ENCODE peak calls at places on chromosome 13, in six cellular contexts. A is sigmoid colon, C is tibial nerve, K is transverse colon, H is Peyer's patch, M is IMR-90. I is an unnamed sample.

GRCh38 chr13:89455741-89456140 is 1784.6 kb downstream of the SLITRK5 start:
- DNase-seq in C (no peak), H (no peak), M (no peak), A (no peak), K (no peak), I (no peak)

GRCh38 chr13:75416327-75417005 is 65.5 kb downstream of the TBC1D4 start:
- DNase-seq in K (no peak), H (no peak), A (no peak), M (no peak), C (no peak), I (no peak)

GRCh38 chr13:52459668-52460067 is 4.4 kb downstream of the CKAP2 start:
- DNase-seq in M (peak; percentile 86), H (no peak), A (no peak), K (no peak), C (no peak), I (no peak)

GRCh38 chr13:66805657-66806056 is 424.5 kb downstream of the PCDH9 start:
- DNase-seq in C (no peak), K (no peak), H (no peak), M (peak; percentile 54), A (no peak), I (no peak)

GRCh38 chr13:35764359-35765015 is 288.0 kb upstream of the MAB21L1 start:
- DNase-seq in M (no peak), H (no peak), C (no peak), A (no peak), K (no peak), I (no peak)

GRCh38 chr13:35179494-35179893 is 237.4 kb downstream of the NBEA start:
- DNase-seq in M (no peak), A (no peak), C (no peak), H (no peak), K (no peak), I (no peak)

GRCh38 chr13:113596321-113597200 is 12.0 kb downstream of the TFDP1 start:
- DNase-seq in K (peak; percentile 1), H (peak; percentile 31), C (no peak), A (peak; percentile 53), M (no peak), I (no peak)

GRCh38 chr13:71613347-71613746 is 253.7 kb downstream of the DACH1 start:
- DNase-seq in C (no peak), H (no peak), A (no peak), K (no peak), M (no peak), I (no peak)

GRCh38 chr13:111339366-111340143 is 19.1 kb downstream of the TEX29 start:
- DNase-seq in H (no peak), C (no peak), A (peak; percentile 51), K (no peak), M (no peak), I (no peak)

GRCh38 chr13:42894765-42895181 is 97.3 kb downstream of the EPSTI1 start:
- DNase-seq in C (no peak), A (no peak), H (no peak), M (peak; percentile 36), K (no peak), I (peak; percentile 14)

GRCh38 chr13:101552797-101553196 is 100.3 kb downstream of the ITGBL1 start:
- DNase-seq in A (no peak), M (peak; percentile 55), K (no peak), H (no peak), C (no peak), I (no peak)

GRCh38 chr13:96899946-96900345 is 94.3 kb downstream of the OXGR1 start:
- DNase-seq in M (no peak), K (no peak), C (no peak), A (no peak), H (no peak), I (no peak)

GRCh38 chr13:87344176-87344575 is 327.0 kb upstream of the SLITRK5 start:
- DNase-seq in H (no peak), C (no peak), K (no peak), M (no peak), A (no peak), I (no peak)
- TF ChIP-seq CTCF in H (no peak), C (no peak), K (no peak), M (no peak), A (no peak), I (no peak)

DNA sequence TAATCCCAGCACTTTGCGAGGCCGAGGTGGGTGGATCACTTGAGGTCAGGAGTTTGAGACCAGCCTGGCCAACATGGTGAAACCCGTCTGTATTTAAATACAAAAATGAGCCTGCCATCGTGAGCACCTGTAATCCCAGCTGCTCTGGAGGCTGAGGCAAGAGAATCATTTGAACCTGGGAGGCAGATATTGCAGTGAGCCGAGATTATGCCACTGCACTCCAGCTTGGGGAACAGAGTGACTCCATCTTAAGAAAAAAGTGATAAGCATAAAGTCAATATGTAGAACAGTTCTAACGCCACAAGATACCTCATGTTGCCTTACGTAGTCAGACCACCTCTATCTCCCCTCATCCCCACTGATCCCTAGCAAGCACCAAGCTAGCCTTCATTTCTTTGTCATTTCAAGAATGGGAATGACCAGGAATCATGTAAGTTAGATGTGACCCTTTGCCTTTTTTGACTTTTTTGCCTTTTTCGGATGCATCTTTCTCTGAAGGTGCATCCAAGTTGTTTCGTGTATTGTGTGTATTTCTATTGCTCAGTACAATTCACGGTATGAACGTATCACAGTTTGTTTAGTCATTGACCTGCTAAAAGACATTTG is 6.4 kb downstream of the RPL21 start:
- DNase-seq in H (no peak), M (no peak), C (no peak), A (no peak), K (no peak), I (no peak)
- TF ChIP-seq POLR2A in H (no peak), M (peak; percentile 39), C (no peak), A (no peak), K (no peak), I (no peak)

DNA sequence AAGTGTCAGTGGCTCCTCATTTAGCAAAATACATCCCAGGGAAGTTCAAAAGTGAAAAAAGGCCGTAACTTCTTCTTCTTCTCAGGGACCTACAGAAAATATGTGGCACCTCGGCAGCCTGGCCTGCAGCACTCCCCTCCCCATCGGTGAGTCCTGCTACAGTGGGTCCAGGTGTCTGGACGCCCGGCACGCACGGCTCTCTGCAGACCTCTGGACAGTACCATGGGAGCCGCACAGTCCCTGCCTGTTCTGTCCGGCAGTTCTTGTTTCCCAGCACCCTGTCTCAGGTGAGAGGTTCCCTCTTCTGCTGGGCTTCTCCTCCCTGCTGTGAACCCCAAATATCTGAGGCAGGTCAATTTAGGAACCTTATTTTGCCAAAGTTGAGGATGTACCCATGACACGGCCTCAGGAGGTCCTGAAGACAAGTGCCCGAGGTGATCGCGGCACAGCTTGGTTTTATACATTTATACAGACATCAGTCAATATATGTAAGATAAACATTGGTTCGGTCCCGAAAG is 36.8 kb upstream of the ALOX5AP start:
- DNase-seq in H (no peak), K (no peak), M (no peak), C (no peak), A (no peak), I (no peak)
- TF ChIP-seq CTCF in H (no peak), K (no peak), M (no peak), C (no peak), A (no peak), I (no peak)

GRCh38 chr13:77026783-77027621 is at the start of gene FBXL3:
- DNase-seq in H (peak; percentile 93), A (peak; percentile 90), M (peak; percentile 94), C (peak; percentile 64), K (peak; percentile 88), I (peak; percentile 90)
- TF ChIP-seq POLR2A in H (peak; percentile 74), A (peak; percentile 18), M (peak; percentile 53), C (peak; percentile 82), K (peak; percentile 74), I (peak; percentile 87)

GRCh38 chr13:58318495-58319167 is 687.1 kb downstream of the PCDH17 start:
- DNase-seq in M (no peak), C (no peak), H (no peak), A (no peak), K (no peak), I (no peak)

GRCh38 chr13:58324130-58324529 is 692.6 kb downstream of the PCDH17 start:
- DNase-seq in A (no peak), M (no peak), C (no peak), K (no peak), H (no peak), I (no peak)
- TF ChIP-seq CTCF in A (no peak), M (no peak), C (no peak), K (no peak), H (no peak), I (no peak)

GRCh38 chr13:33845572-33846305 is 27.8 kb downstream of the RFC3 start:
- DNase-seq in K (no peak), C (no peak), H (no peak), M (no peak), A (no peak), I (no peak)

GRCh38 chr13:33838567-33839131 is 20.7 kb downstream of the RFC3 start:
- DNase-seq in M (peak; percentile 8), H (no peak), A (no peak), C (no peak), K (no peak), I (no peak)

GRCh38 chr13:33846306-33847062 is 28.5 kb downstream of the RFC3 start:
- DNase-seq in K (no peak), C (no peak), M (no peak), A (no peak), H (no peak), I (no peak)

GRCh38 chr13:33842207-33842606 is 24.3 kb downstream of the RFC3 start:
- DNase-seq in C (no peak), A (no peak), M (peak; percentile 5), H (no peak), K (no peak), I (no peak)
- TF ChIP-seq POLR2A in C (no peak), A (no peak), M (no peak), H (no peak), K (no peak), I (no peak)

GRCh38 chr13:40152145-40152544 is 496.7 kb downstream of the COG6 start:
- DNase-seq in A (no peak), K (no peak), H (no peak), C (no peak), M (peak; percentile 49), I (no peak)
- TF ChIP-seq CTCF in A (no peak), K (no peak), H (no peak), C (no peak), M (no peak), I (no peak)

GRCh38 chr13:76503756-76504155 is 382.4 kb downstream of the KCTD12 start:
- DNase-seq in C (no peak), H (no peak), M (no peak), K (no peak), A (no peak), I (no peak)
- TF ChIP-seq POLR2A in C (no peak), H (no peak), M (no peak), K (no peak), A (no peak), I (no peak)

DNA sequence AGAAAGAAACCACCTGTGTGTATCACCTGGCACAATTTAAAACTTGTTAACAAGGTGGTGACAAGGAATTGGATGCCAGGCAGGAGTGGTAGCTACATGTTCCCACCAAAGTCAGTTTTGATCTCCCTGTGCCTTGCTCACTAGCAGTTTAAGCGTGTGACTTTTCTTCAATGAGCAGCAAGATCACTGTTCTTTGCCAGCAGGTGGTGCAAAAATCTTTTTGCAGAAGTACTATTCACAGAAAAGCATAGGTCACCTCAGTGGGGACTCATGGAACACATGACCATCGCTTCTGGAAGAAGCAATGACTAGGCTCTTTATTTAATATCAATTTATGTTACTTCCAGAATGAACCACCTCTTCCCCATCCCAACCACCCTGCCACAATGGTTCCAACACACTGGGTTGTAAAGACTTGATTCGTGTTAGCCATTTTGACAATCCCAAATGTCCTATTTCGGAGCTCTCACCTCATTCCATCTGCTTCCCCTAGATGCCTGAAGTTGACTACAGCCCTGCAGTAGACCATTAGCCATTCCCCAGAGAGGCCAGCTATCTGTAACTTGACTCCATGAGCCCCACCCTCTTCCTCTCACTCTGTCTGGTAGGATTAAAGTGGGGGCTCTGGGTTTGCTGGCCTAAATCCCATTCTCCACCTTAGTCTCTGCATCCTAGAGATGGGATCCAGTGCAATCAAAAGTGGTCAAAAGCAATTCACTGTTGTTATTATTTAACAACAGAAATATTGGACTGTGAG is 59.1 kb upstream of the TNFRSF19 start:
- DNase-seq in C (no peak), K (no peak), M (peak; percentile 75), A (no peak), H (no peak), I (no peak)
- TF ChIP-seq CTCF in C (no peak), K (peak; percentile 10), M (peak; percentile 31), A (no peak), H (peak; percentile 4), I (no peak)

I was measured in ovary.